ENCODE peak calls at places on chromosomes 6 and 20, in five cellular contexts. L is RWPE1, P is nucleus accumbens, Y is A172, Q is GM10248. T is an unnamed sample.

GRCh38 chr20:20551409-20551808 is 161.0 kb downstream of the RALGAPA2 start:
- DNase-seq in L (no peak), P (no peak), Y (no peak), Q (no peak), T (no peak)

GRCh38 chr6:26285143-26286134 is 79.6 kb upstream of the BTN3A2 start:
- DNase-seq in L (peak), P (peak), Y (peak), Q (peak), T (peak)

GRCh38 chr20:62692176-62692575 is 16.5 kb upstream of the NTSR1 start:
- DNase-seq in L (no peak), P (no peak), Y (no peak), Q (no peak), T (no peak)

GRCh38 chr6:55664581-55665223 is 85.7 kb upstream of the HMGCLL1 start:
- DNase-seq in L (peak), P (no peak), Y (no peak), Q (no peak), T (no peak)

GRCh38 chr20:17621229-17621968 is 51.5 kb downstream of the DSTN start:
- DNase-seq in L (no peak), P (no peak), Y (no peak), Q (no peak), T (no peak)

GRCh38 chr6:78427386-78427785 is 440.0 kb upstream of the IRAK1BP1 start:
- DNase-seq in L (no peak), P (no peak), Y (no peak), Q (no peak), T (no peak)

GRCh38 chr20:17849901-17850673 is 118.5 kb downstream of the SNX5 start:
- DNase-seq in L (peak), P (no peak), Y (peak), Q (no peak), T (no peak)

GRCh38 chr6:49409951-49410542 is 53.0 kb downstream of the MMUT start:
- DNase-seq in L (peak), P (peak), Y (peak), Q (peak), T (peak)

GRCh38 chr20:61819484-61819846 is 246.2 kb downstream of the TAF4 start:
- DNase-seq in L (no peak), P (no peak), Y (no peak), Q (no peak), T (no peak)

GRCh38 chr6:90311569-90311968 is 14.9 kb upstream of the BACH2 start:
- DNase-seq in L (no peak), P (no peak), Y (no peak), Q (no peak), T (no peak)

GRCh38 chr6:46677314-46677654 is 10.4 kb upstream of the TDRD6 start:
- DNase-seq in L (peak), P (no peak), Y (no peak), Q (no peak), T (no peak)

GRCh38 chr6:151494235-151494950 is 576 bp downstream of the CCDC170 start:
- DNase-seq in L (peak), P (peak), Y (no peak), Q (no peak), T (no peak)

GRCh38 chr6:168495133-168495532 is 54.1 kb downstream of the SMOC2 start:
- DNase-seq in L (no peak), P (no peak), Y (no peak), Q (no peak), T (no peak)

GRCh38 chr6:42532038-42532669 is 31.7 kb upstream of the UBR2 start:
- DNase-seq in L (peak), P (no peak), Y (peak), Q (peak), T (peak)

GRCh38 chr6:144474290-144474689 is 189.2 kb downstream of the UTRN start:
- DNase-seq in L (no peak), P (no peak), Y (no peak), Q (no peak), T (no peak)

GRCh38 chr6:28281288-28282064 is at the start of gene PGBD1:
- DNase-seq in L (peak), P (peak), Y (peak), Q (peak), T (peak)

GRCh38 chr6:21874372-21874771 is 280.8 kb downstream of the SOX4 start:
- DNase-seq in L (no peak), P (no peak), Y (peak), Q (no peak), T (no peak)

GRCh38 chr6:10529231-10529801 is 8.2 kb downstream of the GCNT2 start:
- DNase-seq in L (no peak), P (no peak), Y (peak), Q (no peak), T (no peak)

GRCh38 chr20:43548273-43548880 is 10.4 kb upstream of the SGK2 start:
- DNase-seq in L (no peak), P (no peak), Y (no peak), Q (no peak), T (no peak)

GRCh38 chr20:4800131-4800530 is 78.4 kb downstream of the PRND start:
- DNase-seq in L (no peak), P (no peak), Y (no peak), Q (no peak), T (no peak)

GRCh38 chr6:128498244-128498643 is 22.2 kb downstream of the PTPRK start:
- DNase-seq in L (no peak), P (no peak), Y (no peak), Q (no peak), T (no peak)

GRCh38 chr6:168473197-168473596 is 32.2 kb downstream of the SMOC2 start:
- DNase-seq in L (no peak), P (no peak), Y (no peak), Q (no peak), T (no peak)

GRCh38 chr6:105459884-105460283 is 57.0 kb upstream of the PREP start:
- DNase-seq in L (peak), P (no peak), Y (peak), Q (no peak), T (no peak)

GRCh38 chr6:52409499-52409898 is 10.6 kb upstream of the EFHC1 start:
- DNase-seq in L (no peak), P (no peak), Y (no peak), Q (no peak), T (no peak)

GRCh38 chr6:131519670-131520436 is 53.2 kb upstream of the ARG1 start:
- DNase-seq in L (peak), P (no peak), Y (peak), Q (peak), T (peak)

GRCh38 chr6:15628499-15629131 is 34.2 kb downstream of the DTNBP1 start:
- DNase-seq in L (no peak), P (no peak), Y (peak), Q (peak), T (peak)

GRCh38 chr6:99145738-99146137 is 198.0 kb upstream of the FBXL4 start:
- DNase-seq in L (no peak), P (no peak), Y (no peak), Q (no peak), T (no peak)

GRCh38 chr20:48791014-48791413 is 36.8 kb downstream of the PREX1 start:
- DNase-seq in L (no peak), P (no peak), Y (no peak), Q (no peak), T (no peak)

GRCh38 chr6:52574709-52575489 is 2.0 kb downstream of the TRAM2 start:
- DNase-seq in L (no peak), P (no peak), Y (peak), Q (peak), T (peak)

GRCh38 chr6:148968636-148969270 is 221.9 kb downstream of the UST start:
- DNase-seq in L (no peak), P (no peak), Y (no peak), Q (no peak), T (no peak)

GRCh38 chr6:12265795-12266194 is 24.4 kb upstream of the EDN1 start:
- DNase-seq in L (no peak), P (no peak), Y (peak), Q (no peak), T (no peak)

GRCh38 chr6:31081872-31082271 is 30.5 kb downstream of the C6orf15 start:
- DNase-seq in L (no peak), P (no peak), Y (no peak), Q (no peak), T (no peak)

GRCh38 chr6:130760006-130760405 is 67.2 kb upstream of the SMLR1 start:
- DNase-seq in L (peak), P (no peak), Y (peak), Q (no peak), T (no peak)

GRCh38 chr6:70707893-70708292 is 40.2 kb downstream of the SMAP1 start:
- DNase-seq in L (no peak), P (no peak), Y (no peak), Q (no peak), T (no peak)

GRCh38 chr6:41786451-41787218 is 859 bp upstream of the TOMM6 start:
- DNase-seq in L (peak), P (peak), Y (peak), Q (peak), T (peak)

GRCh38 chr6:89284963-89285735 is 29.9 kb downstream of the GABRR2 start:
- DNase-seq in L (no peak), P (no peak), Y (no peak), Q (no peak), T (no peak)

GRCh38 chr20:13703265-13703664 is 64.5 kb upstream of the TASP1 start:
- DNase-seq in L (no peak), P (no peak), Y (no peak), Q (no peak), T (no peak)

GRCh38 chr6:39215640-39216158 is 13.6 kb downstream of the KCNK5 start:
- DNase-seq in L (no peak), P (no peak), Y (no peak), Q (no peak), T (no peak)

GRCh38 chr6:158232445-158233213 is 64.5 kb downstream of the GTF2H5 start:
- DNase-seq in L (peak), P (peak), Y (peak), Q (peak), T (peak)

GRCh38 chr6:33316603-33317417 is 734 bp downstream of the ZBTB22 start:
- DNase-seq in L (no peak), P (no peak), Y (no peak), Q (no peak), T (no peak)

T was measured in GM20000.